ENCODE peak calls at places on chromosome 13, in nine cellular contexts. D is CD8-positive, alpha-beta T cell; N is choroid plexus epithelial cell; K is NB4; X is cardiac fibroblast; O is psoas muscle; Q is AG09309; S is K562; Y is neural progenitor cell. U is an unnamed sample.
A peak's percentile ranks its signal among the peaks of the same experiment; 100 is the strongest.

GRCh38 chr13:106230450-106230849 is 305.0 kb downstream of the EFNB2 start:
- DNase-seq in K (no peak), N (peak; percentile 68), X (peak; percentile 62), S (no peak), D (no peak), Q (no peak), O (no peak), Y (no peak), U (peak; percentile 29)

GRCh38 chr13:90968510-90968909 is 379.0 kb upstream of the MIR17HG start:
- DNase-seq in Y (peak; percentile 65), O (no peak), Q (no peak), K (peak; percentile 31), X (peak; percentile 1), N (peak; percentile 30), S (no peak), D (no peak), U (peak; percentile 58)

GRCh38 chr13:64993514-64994164 is 2236.5 kb downstream of the PCDH9 start:
- DNase-seq in D (no peak), O (no peak), N (no peak), X (no peak), Y (no peak), Q (no peak), K (peak; percentile 46), S (no peak), U (no peak)

GRCh38 chr13:43764349-43764748 is 22.4 kb downstream of the ENOX1 start:
- DNase-seq in Q (no peak), K (no peak), Y (no peak), S (no peak), N (no peak), D (no peak), O (no peak), X (no peak), U (no peak)

GRCh38 chr13:108574856-108575255 is 54.6 kb upstream of the MYO16 start:
- DNase-seq in D (no peak), O (no peak), S (no peak), X (no peak), Y (no peak), N (no peak), K (no peak), Q (no peak), U (no peak)

GRCh38 chr13:50610238-50610637 is 233.3 kb downstream of the DLEU7 start:
- DNase-seq in D (no peak), X (no peak), O (no peak), Q (no peak), S (no peak), K (no peak), N (no peak), Y (no peak), U (no peak)

GRCh38 chr13:108345016-108345415 is 75.5 kb downstream of the TNFSF13B start:
- DNase-seq in K (no peak), Q (no peak), X (no peak), S (no peak), O (no peak), N (no peak), D (no peak), Y (peak; percentile 8), U (no peak)

GRCh38 chr13:112954488-112955270 is 14.3 kb upstream of the MCF2L start:
- DNase-seq in X (no peak), Y (no peak), K (no peak), S (no peak), D (no peak), Q (no peak), N (no peak), O (no peak), U (no peak)

GRCh38 chr13:19864339-19865309 is 1.2 kb upstream of the ZMYM5 start:
- DNase-seq in N (peak; percentile 88), O (peak; percentile 52), X (peak; percentile 83), S (peak; percentile 37), Q (no peak), K (peak; percentile 87), Y (peak; percentile 64), D (peak; percentile 59), U (peak; percentile 31)

GRCh38 chr13:43918636-43919035 is 38.9 kb downstream of the LACC1 start:
- DNase-seq in N (no peak), D (no peak), Y (no peak), X (no peak), S (no peak), K (no peak), Q (no peak), O (no peak), U (no peak)

GRCh38 chr13:92354583-92354982 is 872.0 kb upstream of the GPC6 start:
- DNase-seq in Y (no peak), Q (no peak), S (no peak), N (peak; percentile 56), K (no peak), X (no peak), O (no peak), D (no peak), U (peak; percentile 58)

DNA sequence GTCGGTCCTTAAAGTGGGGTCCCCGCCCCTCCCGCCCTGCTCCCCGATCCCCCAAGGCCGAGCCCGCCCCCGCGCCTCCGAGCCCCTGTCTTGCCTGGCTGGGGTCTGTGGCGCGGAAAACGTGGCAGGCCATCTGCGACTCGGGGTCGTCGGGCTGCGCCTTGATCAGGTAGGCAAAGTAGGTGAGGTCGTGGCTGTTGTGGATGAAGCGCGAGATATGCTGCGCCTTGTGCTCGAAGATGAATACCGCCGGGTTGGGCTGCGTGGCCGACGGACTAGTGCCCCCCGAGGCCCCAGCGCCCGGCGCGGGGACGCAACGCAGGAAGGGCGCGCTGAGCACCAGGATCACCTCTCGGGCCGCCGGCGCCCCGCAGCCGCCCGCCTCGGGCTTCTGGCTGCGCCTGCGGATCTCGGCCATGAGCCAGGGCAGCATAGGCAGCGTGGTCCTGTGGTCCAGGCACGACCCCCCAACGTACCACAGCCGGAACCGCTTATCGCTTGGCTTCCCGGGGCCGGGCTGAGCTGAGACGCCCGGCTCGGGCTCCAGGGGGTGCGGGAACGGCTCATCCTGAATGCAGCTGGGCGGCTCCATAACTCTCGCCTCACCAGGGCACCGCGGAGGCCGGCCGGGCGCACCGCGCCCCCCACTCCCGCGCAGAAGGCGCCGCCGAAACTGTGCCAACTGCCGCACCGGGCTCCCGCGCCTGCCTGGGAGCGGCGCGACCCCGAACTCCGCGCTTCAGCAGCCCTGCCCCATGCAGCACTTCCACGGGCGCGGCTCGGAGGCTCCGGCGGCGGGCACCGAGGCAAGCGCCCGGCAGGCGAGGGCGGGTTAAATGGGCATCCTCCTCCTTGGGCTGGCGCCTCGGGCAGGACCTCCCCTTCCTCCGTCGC is 546 bp downstream of the TBC1D4 start:
- DNase-seq in Y (peak; percentile 65), N (no peak), Q (no peak), D (no peak), S (peak; percentile 12), K (peak; percentile 51), O (peak; percentile 45), X (peak; percentile 38), U (peak; percentile 33)
- TF ChIP-seq CTCF in Y (no peak), N (no peak), Q (no peak), D (no peak), S (no peak), K (no peak), O (no peak), X (no peak), U (no peak)

DNA sequence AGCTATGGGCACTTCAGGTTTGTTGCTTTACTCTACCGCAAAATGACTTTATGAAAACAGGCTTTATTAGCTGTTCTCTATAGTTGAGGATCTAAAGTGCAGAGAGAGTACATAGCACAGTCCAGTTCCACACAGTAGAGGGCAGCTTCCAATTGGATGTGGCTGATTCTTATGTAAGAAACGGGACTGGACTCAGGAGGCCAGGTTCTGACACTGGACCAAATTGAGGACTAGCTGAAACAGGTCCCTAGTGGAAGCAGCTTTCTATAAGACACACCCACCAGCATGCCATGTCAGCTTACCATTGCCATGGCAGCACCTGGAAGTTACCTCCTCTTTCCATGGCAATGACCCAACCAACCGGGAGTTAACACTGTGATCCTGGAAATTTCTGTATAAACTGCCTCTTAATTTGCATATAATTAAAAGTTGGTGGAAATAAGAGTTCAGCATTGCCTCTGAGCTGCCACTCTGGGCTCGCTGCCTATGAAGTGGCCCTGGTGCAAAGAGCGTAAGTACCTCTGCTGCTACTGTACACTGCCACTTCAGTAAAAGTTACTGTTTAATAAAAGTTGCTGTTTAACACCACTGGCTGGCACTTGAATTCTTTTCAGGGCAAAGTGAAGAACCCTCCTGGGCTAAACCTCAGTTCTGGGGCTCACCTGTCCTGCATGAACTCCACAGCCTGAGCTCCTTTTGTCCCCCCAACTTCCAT is 211.9 kb upstream of the SLC10A2 start:
- DNase-seq in Q (no peak), N (no peak), X (no peak), S (no peak), O (no peak), Y (no peak), D (no peak), K (no peak), U (peak; percentile 6)
- TF ChIP-seq CTCF in Q (no peak), N (peak; percentile 26), X (no peak), S (no peak), O (no peak), Y (no peak), D (no peak), K (no peak), U (peak; percentile 15)

DNA sequence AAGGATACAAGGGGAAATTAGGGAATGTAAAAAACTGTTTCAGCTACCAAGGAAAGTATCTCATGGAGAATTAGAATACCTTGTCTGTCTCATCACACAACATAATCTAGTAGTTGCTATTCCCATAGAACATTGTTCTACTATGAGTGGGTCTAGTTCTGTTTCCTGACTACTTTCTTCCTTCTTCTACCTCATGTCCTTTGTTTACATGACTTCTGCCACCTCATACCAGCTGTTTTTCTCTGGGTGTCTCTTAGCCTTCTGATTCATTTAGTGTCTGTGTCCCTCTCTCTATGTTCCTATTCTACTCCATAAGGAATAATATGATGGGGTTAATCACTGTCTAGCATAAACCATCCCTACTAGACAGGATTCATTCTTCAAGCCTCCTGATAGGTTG is 887.3 kb downstream of the DIAPH3 start:
- DNase-seq in K (no peak), N (peak; percentile 2), Y (no peak), X (peak; percentile 4), S (no peak), O (no peak), D (no peak), Q (no peak), U (no peak)
- TF ChIP-seq CTCF in K (no peak), N (no peak), Y (no peak), X (no peak), S (no peak), O (no peak), D (no peak), Q (no peak), U (no peak)

GRCh38 chr13:33150146-33150545 is 133.9 kb downstream of the KL start:
- DNase-seq in D (no peak), K (no peak), Q (no peak), X (peak; percentile 76), Y (no peak), N (peak; percentile 67), S (no peak), O (no peak), U (peak; percentile 46)

GRCh38 chr13:33150662-33151061 is 134.4 kb downstream of the KL start:
- DNase-seq in K (no peak), X (no peak), N (no peak), D (no peak), Y (no peak), O (no peak), S (no peak), Q (no peak), U (no peak)

GRCh38 chr13:33152389-33152788 is 133.2 kb downstream of the STARD13 start:
- DNase-seq in X (no peak), Y (no peak), S (no peak), D (no peak), O (no peak), N (no peak), K (no peak), Q (no peak), U (no peak)

GRCh38 chr13:33154911-33155310 is 130.6 kb downstream of the STARD13 start:
- DNase-seq in N (no peak), S (no peak), X (no peak), Q (no peak), Y (no peak), D (no peak), O (no peak), K (no peak), U (no peak)

GRCh38 chr13:33153421-33154381 is 131.9 kb downstream of the STARD13 start:
- DNase-seq in K (no peak), D (no peak), S (no peak), X (peak; percentile 88), Y (peak; percentile 9), O (peak; percentile 26), N (peak; percentile 87), Q (no peak), U (no peak)
- TF ChIP-seq CTCF in K (no peak), D (no peak), S (no peak), X (peak; percentile 17), Y (no peak), O (no peak), N (peak; percentile 60), Q (no peak), U (peak; percentile 29)

U was measured in cardiac muscle cell.